ENCODE peak calls at places on chromosomes 1 and 21, in nine cellular contexts. G is epithelial cell of esophagus; D is kidney glomerular epithelial cell; E is activated naive CD8-positive, alpha-beta T cell treated with anti-CD3 and anti-CD28 coated beads for 36 hours; U is effector memory CD8-positive, alpha-beta T cell; Y is amniotic stem cell; W is T-helper 9 cell; K is GM13977; M is foreskin fibroblast. H is an unnamed sample.

GRCh38 chr1:92922378-92923035 is 38.8 kb downstream of the DIPK1A start:
- DNase-seq in W (no peak), Y (no peak), M (peak), G (no peak), D (no peak), E (no peak), K (no peak), U (no peak), H (no peak)

GRCh38 chr21:35266546-35266945 is 217.4 kb upstream of the RUNX1 start:
- DNase-seq in U (no peak), W (no peak), E (no peak), K (no peak), D (no peak), M (no peak), Y (no peak), G (peak), H (peak)

GRCh38 chr1:93419344-93419743 is 28.6 kb upstream of the FNBP1L start:
- DNase-seq in K (no peak), U (no peak), M (no peak), D (no peak), E (no peak), Y (no peak), G (no peak), W (no peak), H (no peak)

GRCh38 chr21:33950425-33951079 is 34.9 kb upstream of the ATP5PO start:
- DNase-seq in D (no peak), Y (no peak), E (no peak), M (no peak), G (no peak), U (no peak), W (no peak), K (no peak), H (no peak)

GRCh38 chr1:47694011-47694890 is 256.4 kb downstream of the FOXD2 start:
- DNase-seq in M (no peak), Y (no peak), K (no peak), E (no peak), U (no peak), D (no peak), G (no peak), W (no peak), H (no peak)

GRCh38 chr1:62832276-62832675 is 48.3 kb downstream of the ATG4C start:
- DNase-seq in Y (no peak), M (no peak), W (no peak), U (no peak), D (no peak), G (no peak), E (no peak), K (no peak), H (no peak)

GRCh38 chr1:231584117-231584516 is 42.5 kb upstream of the DISC1 start:
- DNase-seq in U (no peak), M (peak), G (peak), Y (peak), W (no peak), E (no peak), K (peak), D (peak), H (peak)

GRCh38 chr1:22347854-22348760 is 103.5 kb upstream of the ZBTB40 start:
- DNase-seq in G (no peak), U (no peak), Y (no peak), W (no peak), E (no peak), M (no peak), K (no peak), D (no peak), H (no peak)

GRCh38 chr1:42484382-42484781 is 21.3 kb downstream of the CCDC30 start:
- DNase-seq in G (peak), E (no peak), K (no peak), D (peak), Y (peak), U (no peak), M (peak), W (no peak), H (peak)

GRCh38 chr1:150364231-150365003 is 470 bp downstream of the RPRD2 start:
- DNase-seq in E (peak), K (peak), M (peak), W (peak), G (peak), U (peak), Y (peak), D (peak), H (peak)

GRCh38 chr1:113422315-113423068 is 32.2 kb downstream of the MAGI3 start:
- DNase-seq in W (no peak), M (no peak), U (no peak), Y (no peak), K (no peak), E (no peak), D (no peak), G (no peak), H (no peak)

GRCh38 chr1:164602480-164603093 is 43.6 kb downstream of the PBX1 start:
- DNase-seq in Y (peak), K (no peak), D (peak), E (no peak), M (peak), G (peak), U (no peak), W (no peak), H (peak)